ENCODE peak calls at places on chromosomes 12 and 14, in seven cellular contexts. One of them, this sample, is unnamed.
A peak's percentile ranks its signal among the peaks of the same experiment; 100 is the strongest.

GRCh38 chr14:85195872-85196477 is 334.0 kb upstream of the FLRT2 start:
- DNase-seq in EL: peak; percentile 14
- DNase-seq in CD4-positive, alpha-beta T cell: no peak
- DNase-seq in activated CD4-positive, alpha-beta memory T cell treated with anti-CD3 and anti-CD28 coated beads, Interleukin-2, amount 10 ng/mL, durations not matched to agents 7 days and 5 days: no peak
- DNase-seq in activated gamma-delta T cell treated with anti-CD3 and anti-CD28 coated beads, Interleukin-2, amount 50 U/mL, for 16 hours: no peak
- DNase-seq in GM03348: peak; percentile 48
- DNase-seq in HuH-7: peak; percentile 1
- DNase-seq in this sample: peak; percentile 25

GRCh38 chr14:24052656-24053547 is 1.1 kb downstream of the CARMIL3 start:
- DNase-seq in GM03348: no peak
- DNase-seq in activated gamma-delta T cell treated with anti-CD3 and anti-CD28 coated beads, Interleukin-2, amount 50 U/mL, for 16 hours: peak; percentile 63
- DNase-seq in HuH-7: no peak
- DNase-seq in EL: no peak
- DNase-seq in CD4-positive, alpha-beta T cell: peak; percentile 32
- DNase-seq in activated CD4-positive, alpha-beta memory T cell treated with anti-CD3 and anti-CD28 coated beads, Interleukin-2, amount 10 ng/mL, durations not matched to agents 7 days and 5 days: peak; percentile 43
- DNase-seq in this sample: no peak

GRCh38 chr12:94134226-94134795 is 14.1 kb upstream of the PLXNC1 start:
- DNase-seq in activated CD4-positive, alpha-beta memory T cell treated with anti-CD3 and anti-CD28 coated beads, Interleukin-2, amount 10 ng/mL, durations not matched to agents 7 days and 5 days: peak; percentile 35
- DNase-seq in HuH-7: peak; percentile 66
- DNase-seq in GM03348: peak; percentile 75
- DNase-seq in EL: peak; percentile 65
- DNase-seq in CD4-positive, alpha-beta T cell: no peak
- DNase-seq in activated gamma-delta T cell treated with anti-CD3 and anti-CD28 coated beads, Interleukin-2, amount 50 U/mL, for 16 hours: no peak
- DNase-seq in this sample: peak; percentile 41

GRCh38 chr14:68549057-68549421 is 243.8 kb downstream of the ZFP36L1 start:
- DNase-seq in activated CD4-positive, alpha-beta memory T cell treated with anti-CD3 and anti-CD28 coated beads, Interleukin-2, amount 10 ng/mL, durations not matched to agents 7 days and 5 days: no peak
- DNase-seq in EL: peak; percentile 94
- DNase-seq in GM03348: peak; percentile 74
- DNase-seq in activated gamma-delta T cell treated with anti-CD3 and anti-CD28 coated beads, Interleukin-2, amount 50 U/mL, for 16 hours: no peak
- DNase-seq in HuH-7: no peak
- DNase-seq in CD4-positive, alpha-beta T cell: no peak
- DNase-seq in this sample: peak; percentile 83

GRCh38 chr12:68440068-68440581 is 108.0 kb upstream of the MDM1 start:
- DNase-seq in CD4-positive, alpha-beta T cell: no peak
- DNase-seq in activated CD4-positive, alpha-beta memory T cell treated with anti-CD3 and anti-CD28 coated beads, Interleukin-2, amount 10 ng/mL, durations not matched to agents 7 days and 5 days: no peak
- DNase-seq in activated gamma-delta T cell treated with anti-CD3 and anti-CD28 coated beads, Interleukin-2, amount 50 U/mL, for 16 hours: no peak
- DNase-seq in GM03348: peak; percentile 33
- DNase-seq in HuH-7: no peak
- DNase-seq in EL: peak; percentile 55
- DNase-seq in this sample: peak; percentile 24

GRCh38 chr12:115583591-115583990 is 693.9 kb downstream of the MED13L start:
- DNase-seq in EL: no peak
- DNase-seq in GM03348: no peak
- DNase-seq in HuH-7: no peak
- DNase-seq in activated CD4-positive, alpha-beta memory T cell treated with anti-CD3 and anti-CD28 coated beads, Interleukin-2, amount 10 ng/mL, durations not matched to agents 7 days and 5 days: no peak
- DNase-seq in CD4-positive, alpha-beta T cell: no peak
- DNase-seq in activated gamma-delta T cell treated with anti-CD3 and anti-CD28 coated beads, Interleukin-2, amount 50 U/mL, for 16 hours: no peak
- DNase-seq in this sample: no peak

GRCh38 chr12:77433799-77434198 is 368.4 kb upstream of the E2F7 start:
- DNase-seq in CD4-positive, alpha-beta T cell: no peak
- DNase-seq in GM03348: peak; percentile 22
- DNase-seq in HuH-7: no peak
- DNase-seq in EL: peak; percentile 2
- DNase-seq in activated gamma-delta T cell treated with anti-CD3 and anti-CD28 coated beads, Interleukin-2, amount 50 U/mL, for 16 hours: no peak
- DNase-seq in activated CD4-positive, alpha-beta memory T cell treated with anti-CD3 and anti-CD28 coated beads, Interleukin-2, amount 10 ng/mL, durations not matched to agents 7 days and 5 days: no peak
- DNase-seq in this sample: peak; percentile 4

GRCh38 chr12:22275847-22276246 is 58.7 kb downstream of the ST8SIA1 start:
- DNase-seq in EL: peak; percentile 99
- DNase-seq in activated gamma-delta T cell treated with anti-CD3 and anti-CD28 coated beads, Interleukin-2, amount 50 U/mL, for 16 hours: no peak
- DNase-seq in CD4-positive, alpha-beta T cell: no peak
- DNase-seq in GM03348: peak; percentile 90
- DNase-seq in HuH-7: no peak
- DNase-seq in activated CD4-positive, alpha-beta memory T cell treated with anti-CD3 and anti-CD28 coated beads, Interleukin-2, amount 10 ng/mL, durations not matched to agents 7 days and 5 days: no peak
- DNase-seq in this sample: peak; percentile 99

GRCh38 chr12:104049278-104050257 is at the start of gene GLT8D2:
- DNase-seq in EL: peak; percentile 78
- DNase-seq in HuH-7: no peak
- DNase-seq in GM03348: peak; percentile 89
- DNase-seq in activated gamma-delta T cell treated with anti-CD3 and anti-CD28 coated beads, Interleukin-2, amount 50 U/mL, for 16 hours: no peak
- DNase-seq in activated CD4-positive, alpha-beta memory T cell treated with anti-CD3 and anti-CD28 coated beads, Interleukin-2, amount 10 ng/mL, durations not matched to agents 7 days and 5 days: no peak
- DNase-seq in CD4-positive, alpha-beta T cell: no peak
- DNase-seq in this sample: peak; percentile 87

GRCh38 chr12:114215766-114216165 is 190.2 kb downstream of the TBX5 start:
- DNase-seq in activated CD4-positive, alpha-beta memory T cell treated with anti-CD3 and anti-CD28 coated beads, Interleukin-2, amount 10 ng/mL, durations not matched to agents 7 days and 5 days: no peak
- DNase-seq in GM03348: no peak
- DNase-seq in CD4-positive, alpha-beta T cell: no peak
- DNase-seq in activated gamma-delta T cell treated with anti-CD3 and anti-CD28 coated beads, Interleukin-2, amount 50 U/mL, for 16 hours: no peak
- DNase-seq in HuH-7: no peak
- DNase-seq in EL: no peak
- DNase-seq in this sample: no peak

GRCh38 chr12:3558854-3559253 is 67.9 kb downstream of the PRMT8 start:
- DNase-seq in HuH-7: no peak
- DNase-seq in activated CD4-positive, alpha-beta memory T cell treated with anti-CD3 and anti-CD28 coated beads, Interleukin-2, amount 10 ng/mL, durations not matched to agents 7 days and 5 days: no peak
- DNase-seq in CD4-positive, alpha-beta T cell: peak; percentile 14
- DNase-seq in EL: no peak
- DNase-seq in GM03348: no peak
- DNase-seq in activated gamma-delta T cell treated with anti-CD3 and anti-CD28 coated beads, Interleukin-2, amount 50 U/mL, for 16 hours: no peak
- DNase-seq in this sample: no peak

This sample was measured in fibroblast of lung.